ENCODE peak calls at places on chromosomes 2 and 18, in seven cellular contexts. N is thyroid gland; H is CD4-positive, CD25-positive, alpha-beta regulatory T cell; G is stimulated activated naive CD4-positive, alpha-beta T cell; A is activated CD8-positive, alpha-beta memory T cell treated with anti-CD3 and anti-CD28 coated beads, Interleukin-2, amount 50 U/mL, for 4 hours; B is NCI-H510A treated with DMSO at 0.1 percent for 48 hours; P is NCI-H2029 treated with DMSO at 0.1 percent for 48 hours. W is an unnamed sample.

GRCh38 chr2:242060212-242060835 is 190.8 kb downstream of the RTP5 start:
- DNase-seq in H (no peak), B (no peak), A (no peak), P (no peak), G (no peak), N (peak; percentile 22), W (no peak)

GRCh38 chr18:37457337-37457736 is 108.3 kb downstream of the CELF4 start:
- DNase-seq in P (no peak), N (no peak), A (no peak), H (no peak), G (no peak), B (no peak), W (no peak)

GRCh38 chr2:102615620-102616436 is 3.5 kb upstream of the SLC9A2 start:
- DNase-seq in B (peak; percentile 71), H (peak; percentile 61), N (peak; percentile 68), P (no peak), A (peak; percentile 28), G (peak; percentile 2), W (peak; percentile 16)

GRCh38 chr2:168999668-169000213 is 31.4 kb downstream of the ABCB11 start:
- DNase-seq in P (no peak), G (no peak), H (no peak), B (no peak), N (no peak), A (no peak), W (no peak)

GRCh38 chr18:55688066-55688465 is 100.1 kb upstream of the TCF4 start:
- DNase-seq in P (no peak), G (no peak), A (no peak), B (peak; percentile 30), H (no peak), N (no peak), W (no peak)

GRCh38 chr2:50444286-50444685 is 587.6 kb downstream of the NRXN1 start:
- DNase-seq in P (peak; percentile 23), H (no peak), G (no peak), N (no peak), A (no peak), B (peak; percentile 48), W (no peak)

GRCh38 chr2:31213063-31213882 is 4.0 kb downstream of the CAPN14 start:
- DNase-seq in N (no peak), G (no peak), H (no peak), P (no peak), B (no peak), A (no peak), W (no peak)

GRCh38 chr2:60556998-60557955 is 3.8 kb upstream of the BCL11A start:
- DNase-seq in P (no peak), N (no peak), G (no peak), H (no peak), A (no peak), B (peak; percentile 59), W (no peak)

GRCh38 chr2:166238176-166238575 is 110.4 kb upstream of the SCN1A start:
- DNase-seq in P (no peak), B (no peak), A (no peak), G (no peak), H (no peak), N (no peak), W (no peak)

GRCh38 chr2:105812180-105813044 is 67.7 kb downstream of the NCK2 start:
- DNase-seq in G (no peak), B (peak; percentile 76), H (no peak), A (no peak), P (no peak), N (peak; percentile 88), W (peak; percentile 46)

GRCh38 chr2:59182249-59182648 is 941.1 kb upstream of the FANCL start:
- DNase-seq in P (no peak), G (no peak), B (no peak), H (no peak), A (no peak), N (no peak), W (no peak)

GRCh38 chr2:167943368-167943767 is 304.0 kb downstream of the STK39 start:
- DNase-seq in A (no peak), P (no peak), N (no peak), G (no peak), B (no peak), H (no peak), W (no peak)

GRCh38 chr2:216637472-216637871 is 4.3 kb downstream of the IGFBP2 start:
- DNase-seq in N (no peak), A (no peak), H (no peak), G (no peak), B (no peak), P (no peak), W (no peak)